ENCODE peak calls at places on chromosomes 13 and 19, in nine cellular contexts. P, T, W, I, R, J, Y, X and F are unnamed samples.

GRCh38 chr19:41695745-41696144 is 7.7 kb upstream of the CEACAM7 start:
- DNase-seq in P (no peak), T (no peak), W (no peak), I (no peak), R (no peak), J (no peak), Y (no peak), X (no peak), F (no peak)

GRCh38 chr19:8054169-8054568 is 1.6 kb downstream of the CCL25 start:
- DNase-seq in P (no peak), T (no peak), W (no peak), I (no peak), R (no peak), J (no peak), Y (no peak), X (no peak), F (no peak)

GRCh38 chr13:51895906-51896888 is 34.4 kb downstream of the CCDC70 start:
- DNase-seq in P (peak; percentile 62), T (peak; percentile 76), W (no peak), I (peak; percentile 45), R (peak; percentile 81), J (peak; percentile 60), Y (peak; percentile 70), X (peak; percentile 77), F (peak; percentile 42)

GRCh38 chr13:27172495-27172842 is 858 bp upstream of the USP12 start:
- DNase-seq in P (peak; percentile 23), T (peak; percentile 78), W (no peak), I (no peak), R (no peak), J (no peak), Y (no peak), X (no peak), F (no peak)

GRCh38 chr13:44171861-44172260 is 201.8 kb upstream of the SERP2 start:
- DNase-seq in P (no peak), T (no peak), W (no peak), I (peak; percentile 37), R (no peak), J (no peak), Y (no peak), X (no peak), F (no peak)

GRCh38 chr19:13102666-13103584 is at the start of gene LYL1:
- DNase-seq in P (peak; percentile 97), T (no peak), W (no peak), I (peak; percentile 88), R (peak; percentile 79), J (peak; percentile 88), Y (peak; percentile 89), X (peak; percentile 84), F (peak; percentile 81)

GRCh38 chr19:398719-399118 is 10.2 kb downstream of the C2CD4C start:
- DNase-seq in P (no peak), T (no peak), W (peak; percentile 47), I (peak; percentile 28), R (no peak), J (peak; percentile 40), Y (no peak), X (no peak), F (peak; percentile 4)

GRCh38 chr13:113897161-113897560 is 33.3 kb upstream of the GAS6 start:
- DNase-seq in P (no peak), T (peak; percentile 98), W (peak; percentile 47), I (no peak), R (no peak), J (no peak), Y (no peak), X (peak; percentile 91), F (no peak)

GRCh38 chr19:35585844-35586243 is at the start of gene PMIS2:
- DNase-seq in P (peak; percentile 64), T (no peak), W (no peak), I (no peak), R (peak; percentile 78), J (no peak), Y (peak; percentile 95), X (no peak), F (no peak)

GRCh38 chr13:50990540-50991506 is 81.2 kb downstream of the RNASEH2B start:
- DNase-seq in P (peak; percentile 34), T (peak; percentile 87), W (no peak), I (peak; percentile 71), R (peak; percentile 44), J (peak; percentile 75), Y (peak; percentile 22), X (peak; percentile 81), F (no peak)

GRCh38 chr19:3670258-3670795 is 29.9 kb downstream of the PIP5K1C start:
- DNase-seq in P (no peak), T (peak; percentile 95), W (peak; percentile 65), I (no peak), R (no peak), J (peak; percentile 87), Y (no peak), X (peak; percentile 95), F (no peak)

GRCh38 chr13:114025432-114026127 is 51.7 kb upstream of the C13orf46 start:
- DNase-seq in P (peak; percentile 85), T (no peak), W (no peak), I (no peak), R (no peak), J (no peak), Y (peak; percentile 65), X (peak; percentile 88), F (no peak)

GRCh38 chr13:29140277-29140676 is 320.1 kb downstream of the MTUS2 start:
- DNase-seq in P (no peak), T (peak; percentile 10), W (no peak), I (no peak), R (no peak), J (no peak), Y (no peak), X (peak; percentile 36), F (no peak)

GRCh38 chr13:109744512-109745051 is 41.8 kb downstream of the IRS2 start:
- DNase-seq in P (peak; percentile 64), T (no peak), W (no peak), I (no peak), R (no peak), J (peak; percentile 71), Y (peak; percentile 56), X (peak; percentile 96), F (no peak)

GRCh38 chr13:84137292-84137691 is 255.0 kb upstream of the SLITRK1 start:
- DNase-seq in P (no peak), T (no peak), W (no peak), I (no peak), R (no peak), J (no peak), Y (no peak), X (peak; percentile 0), F (no peak)
- H3K4me3 ChIP-seq in P (no peak overlapping the region), T (no peak overlapping the region), W (no peak overlapping the region), I (no peak overlapping the region), R (no peak overlapping the region), J (no peak overlapping the region), Y (no peak overlapping the region), X (no peak overlapping the region), F (no peak overlapping the region)

GRCh38 chr19:51803965-51804364 is 9.0 kb downstream of the FPR3 start:
- DNase-seq in P (no peak), T (no peak), W (no peak), I (no peak), R (no peak), J (no peak), Y (no peak), X (peak; percentile 55), F (no peak)
- H3K4me1 ChIP-seq in P (peaks cover 48% of the 10 kb centered on the region), T (peaks cover 26% of the 10 kb centered on the region), W (no peaks in the 10 kb centered on the region), I (peaks cover 9% of the 10 kb centered on the region), R (peaks cover 5% of the 10 kb centered on the region), J (no peaks in the 10 kb centered on the region), Y (no peaks in the 10 kb centered on the region), X (no peaks in the 10 kb centered on the region), F (no peaks in the 10 kb centered on the region)

GRCh38 chr13:32446220-32446619 is 18.3 kb upstream of the N4BP2L1 start:
- DNase-seq in P (no peak), T (no peak), W (no peak), I (no peak), R (no peak), J (no peak), Y (no peak), X (no peak), F (no peak)
- H3K4me3 ChIP-seq in P (no peak overlapping the region), T (no peak overlapping the region), W (no peak overlapping the region), I (no peak overlapping the region), R (no peak overlapping the region), J (no peak overlapping the region), Y (no peak overlapping the region), X (no peak overlapping the region), F (no peak overlapping the region)

GRCh38 chr13:40665061-40665753 is 1.2 kb downstream of the FOXO1 start:
- DNase-seq in P (peak; percentile 57), T (peak; percentile 43), W (no peak), I (peak; percentile 56), R (peak; percentile 47), J (peak; percentile 68), Y (peak; percentile 11), X (no peak), F (peak; percentile 63)

GRCh38 chr13:40660270-40660669 is 6.2 kb downstream of the FOXO1 start:
- DNase-seq in P (no peak), T (no peak), W (no peak), I (no peak), R (peak; percentile 45), J (no peak), Y (no peak), X (peak; percentile 65), F (no peak)

GRCh38 chr13:40660692-40661091 is 5.7 kb downstream of the FOXO1 start:
- DNase-seq in P (no peak), T (no peak), W (no peak), I (no peak), R (no peak), J (no peak), Y (no peak), X (no peak), F (no peak)

GRCh38 chr13:40664100-40665060 is 2.1 kb downstream of the FOXO1 start:
- DNase-seq in P (peak; percentile 70), T (peak; percentile 53), W (peak; percentile 66), I (peak; percentile 83), R (peak; percentile 45), J (peak; percentile 92), Y (peak; percentile 13), X (peak; percentile 55), F (peak; percentile 84)

DNA sequence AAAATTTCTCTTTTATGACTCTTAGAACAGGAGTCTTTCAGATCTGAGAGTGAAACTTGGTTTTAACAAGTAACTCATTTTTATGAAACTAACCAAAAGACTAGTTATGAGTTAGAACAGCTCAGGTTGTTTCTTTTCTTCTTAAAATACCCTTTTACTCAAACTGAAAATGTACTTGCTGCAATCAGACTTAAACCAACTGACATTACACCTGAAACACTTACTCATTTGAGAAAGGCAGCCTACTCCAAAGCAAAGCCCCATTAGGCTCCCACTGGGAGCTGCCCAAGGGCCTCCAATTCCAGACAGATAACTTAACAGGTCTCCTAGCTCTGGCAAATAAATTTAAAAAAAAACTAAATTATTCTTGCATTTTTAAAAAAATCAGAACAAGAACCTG is 3.6 kb downstream of the FOXO1 start:
- DNase-seq in P (no peak), T (no peak), W (no peak), I (no peak), R (peak; percentile 58), J (no peak), Y (no peak), X (no peak), F (no peak)
- H3K4me1 ChIP-seq in P (peaks cover 22% of the 10 kb centered on the region), T (no peaks in the 10 kb centered on the region), W (no peaks in the 10 kb centered on the region), I (peaks cover 25% of the 10 kb centered on the region), R (peaks cover 56% of the 10 kb centered on the region), J (peaks cover 44% of the 10 kb centered on the region), Y (no peaks in the 10 kb centered on the region), X (peaks cover 19% of the 10 kb centered on the region), F (peaks cover 28% of the 10 kb centered on the region)